ENCODE peak calls at places on chromosome 4, in seven cellular contexts. S, L, I, W, U, E and O are unnamed samples.

GRCh38 chr4:40363382-40363920 is 28.3 kb downstream of the CHRNA9 start:
- DNase-seq in S (no peak), L (no peak), I (no peak), W (no peak), U (no peak), E (peak; percentile 57), O (peak; percentile 55)

GRCh38 chr4:47598320-47598719 is 113.2 kb downstream of the ATP10D start:
- DNase-seq in S (no peak), L (no peak), I (no peak), W (no peak), U (no peak), E (no peak), O (no peak)

GRCh38 chr4:98663226-98664006 is 5.0 kb upstream of the TSPAN5 start:
- DNase-seq in S (no peak), L (no peak), I (peak; percentile 76), W (peak; percentile 62), U (no peak), E (no peak), O (peak; percentile 48)

GRCh38 chr4:144449623-144450022 is 196.3 kb upstream of the HHIP start:
- DNase-seq in S (no peak), L (peak; percentile 53), I (no peak), W (peak; percentile 48), U (no peak), E (no peak), O (peak; percentile 29)

GRCh38 chr4:2817701-2818350 is 24.9 kb downstream of the SH3BP2 start:
- DNase-seq in S (no peak), L (no peak), I (no peak), W (no peak), U (peak; percentile 81), E (no peak), O (peak; percentile 43)

GRCh38 chr4:169159614-169160013 is 111.1 kb downstream of the SH3RF1 start:
- DNase-seq in S (peak; percentile 76), L (no peak), I (no peak), W (no peak), U (no peak), E (no peak), O (peak; percentile 16)

GRCh38 chr4:147354271-147354670 is 126.6 kb upstream of the EDNRA start:
- DNase-seq in S (no peak), L (no peak), I (no peak), W (no peak), U (no peak), E (no peak), O (no peak)

GRCh38 chr4:120769227-120769626 is 153.3 kb downstream of the PRDM5 start:
- DNase-seq in S (peak; percentile 96), L (no peak), I (no peak), W (no peak), U (peak; percentile 34), E (no peak), O (no peak)

GRCh38 chr4:174631901-174632758 is 109.8 kb upstream of the HPGD start:
- DNase-seq in S (peak; percentile 23), L (no peak), I (peak; percentile 42), W (no peak), U (peak; percentile 61), E (no peak), O (peak; percentile 50)

GRCh38 chr4:150230556-150230955 is 152.3 kb downstream of the DCLK2 start:
- DNase-seq in S (no peak), L (no peak), I (no peak), W (no peak), U (no peak), E (no peak), O (no peak)

GRCh38 chr4:180560896-180561295 is 1682.3 kb upstream of the TENM3 start:
- DNase-seq in S (peak; percentile 60), L (no peak), I (no peak), W (no peak), U (no peak), E (no peak), O (peak; percentile 23)

GRCh38 chr4:38489924-38490639 is 173.9 kb upstream of the KLF3 start:
- DNase-seq in S (peak; percentile 46), L (no peak), I (peak; percentile 36), W (no peak), U (peak; percentile 61), E (no peak), O (peak; percentile 48)

GRCh38 chr4:128282516-128282915 is 5.1 kb downstream of the PGRMC2 start:
- DNase-seq in S (no peak), L (no peak), I (no peak), W (no peak), U (no peak), E (no peak), O (no peak)

GRCh38 chr4:128279624-128280225 is 7.9 kb downstream of the PGRMC2 start:
- DNase-seq in S (no peak), L (no peak), I (no peak), W (no peak), U (no peak), E (no peak), O (no peak)

GRCh38 chr4:128284317-128284716 is 3.3 kb downstream of the PGRMC2 start:
- DNase-seq in S (no peak), L (no peak), I (no peak), W (no peak), U (no peak), E (no peak), O (peak; percentile 53)

GRCh38 chr4:128283071-128283470 is 4.5 kb downstream of the PGRMC2 start:
- DNase-seq in S (no peak), L (no peak), I (no peak), W (no peak), U (no peak), E (no peak), O (no peak)

GRCh38 chr4:128281354-128281753 is 6.3 kb downstream of the PGRMC2 start:
- DNase-seq in S (no peak), L (no peak), I (no peak), W (no peak), U (no peak), E (no peak), O (no peak)
- H3K36me3 ChIP-seq in S (peaks cover 19% of the 10 kb centered on the region), L (no peaks in the 10 kb centered on the region), I (no peaks in the 10 kb centered on the region), W (no peaks in the 10 kb centered on the region), U (peaks cover 3% of the 10 kb centered on the region), E (no peaks in the 10 kb centered on the region), O (no peaks in the 10 kb centered on the region)

GRCh38 chr4:10831727-10832408 is 147.3 kb upstream of the CLNK start:
- DNase-seq in S (no peak), L (no peak), I (no peak), W (no peak), U (no peak), E (no peak), O (no peak)

GRCh38 chr4:10832989-10833635 is 148.5 kb upstream of the CLNK start:
- DNase-seq in S (no peak), L (no peak), I (no peak), W (no peak), U (no peak), E (no peak), O (no peak)
- H3K36me3 ChIP-seq in S (no peaks in the 10 kb centered on the region), L (no peaks in the 10 kb centered on the region), I (no peaks in the 10 kb centered on the region), W (no peaks in the 10 kb centered on the region), U (no peaks in the 10 kb centered on the region), E (no peaks in the 10 kb centered on the region), O (no peaks in the 10 kb centered on the region)

GRCh38 chr4:55524844-55525571 is 21.7 kb downstream of the CLOCK start:
- DNase-seq in S (peak; percentile 18), L (no peak), I (no peak), W (no peak), U (no peak), E (no peak), O (no peak)

GRCh38 chr4:55534306-55534705 is 12.4 kb downstream of the CLOCK start:
- DNase-seq in S (no peak), L (no peak), I (no peak), W (no peak), U (no peak), E (no peak), O (no peak)

GRCh38 chr4:55530167-55530566 is 16.5 kb downstream of the CLOCK start:
- DNase-seq in S (no peak), L (no peak), I (no peak), W (no peak), U (no peak), E (no peak), O (no peak)

GRCh38 chr4:55528495-55528894 is 18.2 kb downstream of the CLOCK start:
- DNase-seq in S (no peak), L (no peak), I (no peak), W (no peak), U (no peak), E (no peak), O (no peak)
- H3K36me3 ChIP-seq in S (no peaks in the 10 kb centered on the region), L (peaks cover 13% of the 10 kb centered on the region), I (no peaks in the 10 kb centered on the region), W (no peaks in the 10 kb centered on the region), U (no peaks in the 10 kb centered on the region), E (no peaks in the 10 kb centered on the region), O (peaks cover 11% of the 10 kb centered on the region)

GRCh38 chr4:139020384-139020783 is 4.8 kb downstream of the NOCT start:
- DNase-seq in S (no peak), L (no peak), I (no peak), W (no peak), U (peak; percentile 19), E (no peak), O (no peak)
- H3K36me3 ChIP-seq in S (peaks cover 2% of the 10 kb centered on the region), L (no peaks in the 10 kb centered on the region), I (no peaks in the 10 kb centered on the region), W (no peaks in the 10 kb centered on the region), U (no peaks in the 10 kb centered on the region), E (no peaks in the 10 kb centered on the region), O (peaks cover 10% of the 10 kb centered on the region)

GRCh38 chr4:5757091-5757490 is 46.1 kb downstream of the EVC start:
- DNase-seq in S (no peak), L (no peak), I (no peak), W (no peak), U (no peak), E (no peak), O (no peak)
- H3K36me3 ChIP-seq in S (peaks cover 62% of the 10 kb centered on the region), L (peaks cover 97% of the 10 kb centered on the region), I (no peaks in the 10 kb centered on the region), W (peaks cover 14% of the 10 kb centered on the region), U (no peaks in the 10 kb centered on the region), E (peaks cover 7% of the 10 kb centered on the region), O (peaks cover 26% of the 10 kb centered on the region)

GRCh38 chr4:24560770-24561415 is 23.5 kb downstream of the DHX15 start:
- DNase-seq in S (peak; percentile 74), L (no peak), I (no peak), W (no peak), U (no peak), E (no peak), O (peak; percentile 15)

GRCh38 chr4:24564488-24564887 is 19.9 kb downstream of the DHX15 start:
- DNase-seq in S (peak; percentile 60), L (no peak), I (no peak), W (no peak), U (no peak), E (no peak), O (no peak)

GRCh38 chr4:24568425-24568824 is 15.9 kb downstream of the DHX15 start:
- DNase-seq in S (no peak), L (no peak), I (no peak), W (no peak), U (no peak), E (no peak), O (no peak)

GRCh38 chr4:24561438-24562139 is 22.8 kb downstream of the DHX15 start:
- DNase-seq in S (no peak), L (no peak), I (no peak), W (no peak), U (no peak), E (no peak), O (no peak)

GRCh38 chr4:24565054-24565453 is 19.3 kb downstream of the DHX15 start:
- DNase-seq in S (no peak), L (no peak), I (no peak), W (no peak), U (no peak), E (no peak), O (no peak)
- H3K36me3 ChIP-seq in S (peaks cover 14% of the 10 kb centered on the region), L (peaks cover 32% of the 10 kb centered on the region), I (peaks cover 31% of the 10 kb centered on the region), W (no peaks in the 10 kb centered on the region), U (peaks cover 16% of the 10 kb centered on the region), E (no peaks in the 10 kb centered on the region), O (peaks cover 55% of the 10 kb centered on the region)

GRCh38 chr4:52196606-52197130 is 145.6 kb downstream of the SPATA18 start:
- DNase-seq in S (no peak), L (no peak), I (no peak), W (no peak), U (no peak), E (no peak), O (peak; percentile 53)
- H3K36me3 ChIP-seq in S (no peaks in the 10 kb centered on the region), L (no peaks in the 10 kb centered on the region), I (no peaks in the 10 kb centered on the region), W (no peaks in the 10 kb centered on the region), U (no peaks in the 10 kb centered on the region), E (no peaks in the 10 kb centered on the region), O (no peaks in the 10 kb centered on the region)